ENCODE peak calls at places on chromosomes 13 and 19, in five cellular contexts. F, D, S, P and J are unnamed samples.

GRCh38 chr19:48737360-48737998 is 2.9 kb downstream of the RASIP1 start:
- DNase-seq in F (no peak), D (no peak), S (no peak), P (no peak), J (peak)

GRCh38 chr13:79861731-79862130 is 380.8 kb downstream of the NDFIP2 start:
- DNase-seq in F (no peak), D (no peak), S (no peak), P (no peak), J (no peak)

GRCh38 chr19:50779504-50780457 is 9.5 kb downstream of the GPR32 start:
- DNase-seq in F (no peak), D (no peak), S (no peak), P (no peak), J (no peak)

GRCh38 chr13:46992383-46992952 is 95.6 kb upstream of the HTR2A start:
- DNase-seq in F (no peak), D (no peak), S (peak), P (no peak), J (no peak)

GRCh38 chr19:52176574-52176973 is 5.2 kb upstream of the ZNF836 start:
- DNase-seq in F (no peak), D (no peak), S (no peak), P (no peak), J (no peak)

GRCh38 chr13:103371271-103371670 is 305.1 kb upstream of the SLC10A2 start:
- DNase-seq in F (no peak), D (no peak), S (no peak), P (no peak), J (no peak)

GRCh38 chr13:76904507-76904906 is 18.3 kb upstream of the KCTD12 start:
- DNase-seq in F (no peak), D (no peak), S (no peak), P (no peak), J (no peak)

GRCh38 chr13:48749144-48749543 is 95.4 kb downstream of the CYSLTR2 start:
- DNase-seq in F (no peak), D (no peak), S (no peak), P (no peak), J (no peak)

GRCh38 chr19:43607238-43608205 is 4.4 kb upstream of the SRRM5 start:
- DNase-seq in F (no peak), D (no peak), S (no peak), P (no peak), J (no peak)

GRCh38 chr19:28313633-28314032 is 899.3 kb downstream of the UQCRFS1 start:
- DNase-seq in F (no peak), D (no peak), S (peak), P (peak), J (peak)

GRCh38 chr19:8518536-8518935 is 4.6 kb upstream of the ZNF414 start:
- DNase-seq in F (no peak), D (no peak), S (no peak), P (no peak), J (no peak)

GRCh38 chr19:50728084-50728737 is 5.0 kb downstream of the CLEC11A start:
- DNase-seq in F (no peak), D (no peak), S (no peak), P (no peak), J (peak)

GRCh38 chr13:51844862-51845573 is at the start of gene TMEM272:
- DNase-seq in F (no peak), D (no peak), S (peak), P (no peak), J (peak)

GRCh38 chr19:13155472-13156284 is 5.5 kb downstream of the IER2 start:
- DNase-seq in F (no peak), D (no peak), S (peak), P (no peak), J (peak)